ENCODE peak calls at places on chromosome 14, in five cellular contexts. One of them, this sample, is unnamed.

GRCh38 chr14:35122696-35123387 is 490 bp downstream of the PRORP start:
- DNase-seq in A549: no peak
- DNase-seq in Peyer's patch: no peak
- DNase-seq in IMR-90: peak
- DNase-seq in right lobe of liver: no peak
- DNase-seq in this sample: peak

GRCh38 chr14:104732355-104732804 is 8.4 kb downstream of the ADSS1 start:
- DNase-seq in right lobe of liver: peak
- DNase-seq in IMR-90: no peak
- DNase-seq in A549: peak
- DNase-seq in Peyer's patch: peak
- DNase-seq in this sample: no peak

GRCh38 chr14:100391777-100392176 is 68.6 kb downstream of the SLC25A47 start:
- DNase-seq in A549: no peak
- DNase-seq in Peyer's patch: no peak
- DNase-seq in right lobe of liver: no peak
- DNase-seq in IMR-90: peak
- DNase-seq in this sample: no peak

GRCh38 chr14:105537580-105538474 is 11.4 kb downstream of the TMEM121 start:
- DNase-seq in A549: no peak
- DNase-seq in IMR-90: no peak
- DNase-seq in right lobe of liver: peak
- DNase-seq in Peyer's patch: peak
- DNase-seq in this sample: peak

GRCh38 chr14:68124885-68125731 is 305.5 kb downstream of the RAD51B start:
- DNase-seq in Peyer's patch: no peak
- DNase-seq in IMR-90: peak
- DNase-seq in A549: peak
- DNase-seq in right lobe of liver: no peak
- DNase-seq in this sample: peak

GRCh38 chr14:45249847-45250575 is 3.0 kb downstream of the MIS18BP1 start:
- DNase-seq in right lobe of liver: no peak
- DNase-seq in IMR-90: peak
- DNase-seq in Peyer's patch: no peak
- DNase-seq in A549: no peak
- DNase-seq in this sample: peak

GRCh38 chr14:104593710-104594121 is 10.9 kb downstream of the TMEM179 start:
- DNase-seq in IMR-90: no peak
- DNase-seq in right lobe of liver: no peak
- DNase-seq in Peyer's patch: no peak
- DNase-seq in A549: no peak
- DNase-seq in this sample: no peak

GRCh38 chr14:88299865-88300264 is 23.2 kb downstream of the KCNK10 start:
- DNase-seq in IMR-90: no peak
- DNase-seq in Peyer's patch: no peak
- DNase-seq in right lobe of liver: no peak
- DNase-seq in A549: no peak
- DNase-seq in this sample: no peak

GRCh38 chr14:46580941-46581671 is 70.5 kb downstream of the RPL10L start:
- DNase-seq in A549: peak
- DNase-seq in IMR-90: no peak
- DNase-seq in right lobe of liver: no peak
- DNase-seq in Peyer's patch: no peak
- DNase-seq in this sample: peak

GRCh38 chr14:87805315-87805723 is 187.7 kb downstream of the GALC start:
- DNase-seq in A549: peak
- DNase-seq in right lobe of liver: peak
- DNase-seq in IMR-90: no peak
- DNase-seq in Peyer's patch: no peak
- DNase-seq in this sample: peak

GRCh38 chr14:100065161-100065871 is at the start of gene EVL:
- DNase-seq in Peyer's patch: no peak
- DNase-seq in right lobe of liver: peak
- DNase-seq in A549: no peak
- DNase-seq in IMR-90: no peak
- DNase-seq in this sample: no peak

GRCh38 chr14:38762436-38762835 is 340.6 kb downstream of the SEC23A start:
- DNase-seq in A549: no peak
- DNase-seq in right lobe of liver: no peak
- DNase-seq in Peyer's patch: no peak
- DNase-seq in IMR-90: no peak
- DNase-seq in this sample: no peak

DNA sequence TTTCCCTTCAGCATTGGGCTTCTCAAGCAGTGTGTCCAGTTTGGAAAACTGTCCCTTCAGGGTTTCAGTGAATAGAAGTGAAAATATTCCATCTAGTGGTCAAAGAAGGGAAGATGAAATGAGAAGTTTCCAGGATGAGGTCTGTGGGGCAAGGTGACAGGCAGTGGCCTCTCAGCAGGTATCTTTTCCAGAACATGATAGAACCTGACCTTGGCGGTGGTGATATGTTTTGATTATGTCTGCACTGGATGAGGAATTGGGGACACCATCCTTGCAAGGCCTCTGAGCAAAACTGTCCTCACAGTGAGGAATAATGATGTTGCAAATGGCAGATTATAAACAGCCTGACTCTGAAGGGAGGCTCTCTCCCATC is 4.7 kb downstream of the GPX2 start:
- DNase-seq in right lobe of liver: no peak
- DNase-seq in Peyer's patch: no peak
- DNase-seq in IMR-90: peak
- DNase-seq in A549: peak
- DNase-seq in this sample: peak
- TF ChIP-seq CTCF in right lobe of liver: peak
- TF ChIP-seq CTCF in Peyer's patch: no peak
- TF ChIP-seq CTCF in IMR-90: peak
- TF ChIP-seq CTCF in A549: peak
- TF ChIP-seq CTCF in this sample: peak

GRCh38 chr14:42469637-42470426 is 863.2 kb downstream of the LRFN5 start:
- DNase-seq in right lobe of liver: no peak
- DNase-seq in A549: peak
- DNase-seq in IMR-90: peak
- DNase-seq in Peyer's patch: no peak
- DNase-seq in this sample: peak
- H3K4me3 ChIP-seq in right lobe of liver: no peak
- H3K4me3 ChIP-seq in A549: peak
- H3K4me3 ChIP-seq in IMR-90: no peak
- H3K4me3 ChIP-seq in Peyer's patch: no peak
- H3K4me3 ChIP-seq in this sample: no peak

DNA sequence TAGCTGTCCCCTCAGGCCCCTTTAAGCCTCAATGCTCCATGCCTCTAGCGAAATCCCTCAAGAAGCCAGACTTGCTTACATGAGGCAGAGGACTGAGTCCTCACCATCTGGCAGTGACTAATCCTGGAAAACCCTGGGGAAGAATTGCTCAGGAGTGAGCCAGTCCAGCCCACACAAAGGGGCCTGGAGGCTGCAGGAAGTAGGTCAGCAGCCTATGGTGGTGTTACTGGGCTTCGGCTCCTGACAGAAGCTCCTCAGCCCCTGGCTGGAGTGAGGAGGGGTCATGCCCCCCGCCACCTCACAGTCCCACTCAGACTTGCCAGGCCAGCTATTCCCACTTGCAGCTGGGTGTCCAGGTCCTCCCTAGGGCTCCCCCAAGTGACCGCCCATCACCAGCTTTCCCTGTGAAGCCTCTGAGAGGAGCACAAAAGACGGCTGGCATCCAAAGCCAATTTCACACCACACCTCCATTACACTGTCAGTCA is 250.5 kb downstream of the DPF3 start:
- DNase-seq in IMR-90: peak
- DNase-seq in A549: peak
- DNase-seq in right lobe of liver: no peak
- DNase-seq in Peyer's patch: no peak
- DNase-seq in this sample: peak
- TF ChIP-seq CTCF in IMR-90: peak
- TF ChIP-seq CTCF in A549: no peak
- TF ChIP-seq CTCF in right lobe of liver: no peak
- TF ChIP-seq CTCF in Peyer's patch: no peak
- TF ChIP-seq CTCF in this sample: no peak

GRCh38 chr14:69711471-69712216 is 55.3 kb upstream of the SRSF5 start:
- DNase-seq in Peyer's patch: no peak
- DNase-seq in A549: no peak
- DNase-seq in IMR-90: no peak
- DNase-seq in right lobe of liver: no peak
- DNase-seq in this sample: no peak
- H3K4me3 ChIP-seq in Peyer's patch: no peak
- H3K4me3 ChIP-seq in A549: no peak
- H3K4me3 ChIP-seq in IMR-90: no peak
- H3K4me3 ChIP-seq in right lobe of liver: no peak
- H3K4me3 ChIP-seq in this sample: no peak

DNA sequence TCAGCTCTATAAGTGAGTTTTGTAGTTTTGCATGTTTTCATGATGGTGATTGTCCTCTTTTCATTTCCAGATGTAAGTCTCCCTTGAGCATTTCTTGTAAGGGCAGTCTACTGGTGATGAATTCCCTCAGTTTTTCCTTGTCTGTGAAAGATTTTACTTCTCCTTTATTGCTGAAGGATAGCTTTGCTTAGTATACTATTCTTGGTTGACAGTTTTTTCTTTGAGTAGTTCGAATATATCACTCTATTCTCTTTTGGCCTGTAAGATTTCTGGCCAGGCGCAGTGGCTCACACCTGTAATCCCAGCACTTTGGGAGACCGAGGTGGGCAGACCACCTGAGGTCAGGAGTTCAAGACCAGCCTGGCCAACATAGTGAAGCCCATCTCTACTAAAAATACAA is 23.6 kb downstream of the SIX4 start:
- DNase-seq in right lobe of liver: no peak
- DNase-seq in A549: no peak
- DNase-seq in Peyer's patch: no peak
- DNase-seq in IMR-90: no peak
- DNase-seq in this sample: no peak
- TF ChIP-seq CTCF in right lobe of liver: no peak
- TF ChIP-seq CTCF in A549: no peak
- TF ChIP-seq CTCF in Peyer's patch: no peak
- TF ChIP-seq CTCF in IMR-90: no peak
- TF ChIP-seq CTCF in this sample: no peak

GRCh38 chr14:77074969-77075368 is 23.1 kb upstream of the CIPC start:
- DNase-seq in IMR-90: no peak
- DNase-seq in right lobe of liver: no peak
- DNase-seq in A549: no peak
- DNase-seq in Peyer's patch: no peak
- DNase-seq in this sample: no peak

GRCh38 chr14:77071938-77072388 is 26.1 kb upstream of the CIPC start:
- DNase-seq in A549: no peak
- DNase-seq in Peyer's patch: no peak
- DNase-seq in IMR-90: peak
- DNase-seq in right lobe of liver: no peak
- DNase-seq in this sample: no peak

GRCh38 chr14:77077040-77077439 is 21.0 kb upstream of the CIPC start:
- DNase-seq in IMR-90: no peak
- DNase-seq in right lobe of liver: no peak
- DNase-seq in A549: no peak
- DNase-seq in Peyer's patch: no peak
- DNase-seq in this sample: no peak

DNA sequence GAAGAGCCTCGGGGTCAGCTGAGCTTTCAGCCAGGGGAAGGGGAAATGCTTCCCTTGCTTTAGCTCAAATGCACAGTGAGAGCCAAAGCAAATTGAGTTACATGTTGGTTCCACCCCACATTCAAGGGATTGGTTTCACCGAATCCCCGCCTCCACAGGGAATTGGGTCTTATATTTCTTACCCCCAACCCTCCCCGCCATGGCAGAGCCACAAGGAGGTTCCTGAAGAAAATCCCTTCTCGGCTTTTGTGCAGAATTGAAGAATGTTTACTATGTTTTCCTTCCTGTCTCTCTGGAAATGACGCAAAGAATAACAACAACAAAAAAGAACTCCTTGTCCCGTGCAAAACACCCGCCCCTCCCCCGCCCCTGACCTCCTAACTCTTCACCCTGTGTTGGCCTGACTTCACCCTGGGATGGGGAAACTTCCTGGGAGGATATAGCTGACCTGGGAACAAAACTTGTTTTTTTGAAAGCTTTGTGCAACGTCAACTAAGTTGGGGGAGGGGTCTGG is 21.9 kb upstream of the CIPC start:
- DNase-seq in A549: no peak
- DNase-seq in Peyer's patch: no peak
- DNase-seq in right lobe of liver: peak
- DNase-seq in IMR-90: no peak
- DNase-seq in this sample: peak
- H3K4me3 ChIP-seq in A549: no peak
- H3K4me3 ChIP-seq in Peyer's patch: no peak
- H3K4me3 ChIP-seq in right lobe of liver: no peak
- H3K4me3 ChIP-seq in IMR-90: no peak
- H3K4me3 ChIP-seq in this sample: peak